ENCODE peak calls at places on chromosomes 16 and 17, in nine cellular contexts. K, Z, A, P, V, M, L, F and U are unnamed samples.

GRCh38 chr17:9256944-9257629 is 235.8 kb downstream of the NTN1 start:
- DNase-seq in K (no peak), Z (no peak), A (no peak), P (no peak), V (no peak), M (no peak), L (no peak), F (no peak), U (no peak)

GRCh38 chr17:27329146-27329805 is 35.4 kb downstream of the WSB1 start:
- DNase-seq in K (no peak), Z (no peak), A (no peak), P (no peak), V (no peak), M (no peak), L (peak; percentile 27), F (no peak), U (no peak)

GRCh38 chr17:33968350-33969044 is 286.6 kb upstream of the CCL2 start:
- DNase-seq in K (no peak), Z (no peak), A (no peak), P (no peak), V (no peak), M (no peak), L (peak; percentile 50), F (peak; percentile 83), U (no peak)

GRCh38 chr17:32689348-32689747 is 187.6 kb downstream of the MYO1D start:
- DNase-seq in K (no peak), Z (no peak), A (no peak), P (no peak), V (no peak), M (no peak), L (no peak), F (no peak), U (no peak)

GRCh38 chr16:84319146-84319760 is 24.6 kb downstream of the WFDC1 start:
- DNase-seq in K (no peak), Z (no peak), A (no peak), P (peak; percentile 26), V (no peak), M (no peak), L (no peak), F (no peak), U (no peak)

GRCh38 chr16:24634919-24635318 is 94.5 kb upstream of the TNRC6A start:
- DNase-seq in K (no peak), Z (no peak), A (no peak), P (no peak), V (no peak), M (no peak), L (no peak), F (no peak), U (no peak)

GRCh38 chr17:57988301-57989010 is 402 bp upstream of the VEZF1 start:
- DNase-seq in K (peak; percentile 74), Z (peak; percentile 68), A (peak; percentile 70), P (peak; percentile 91), V (peak; percentile 75), M (peak; percentile 77), L (peak; percentile 82), F (no peak), U (peak; percentile 75)

GRCh38 chr17:74197801-74198200 is 5.7 kb upstream of the RPL38 start:
- DNase-seq in K (no peak), Z (no peak), A (no peak), P (no peak), V (no peak), M (no peak), L (no peak), F (no peak), U (no peak)

GRCh38 chr16:4334724-4335495 is 16.2 kb downstream of the PAM16 start:
- DNase-seq in K (no peak), Z (no peak), A (no peak), P (peak; percentile 49), V (no peak), M (no peak), L (peak; percentile 36), F (no peak), U (no peak)

GRCh38 chr16:89491974-89492687 is 1.8 kb upstream of the ANKRD11 start:
- DNase-seq in K (no peak), Z (no peak), A (no peak), P (no peak), V (no peak), M (no peak), L (no peak), F (no peak), U (no peak)

GRCh38 chr17:77385750-77386501 is 245.2 kb downstream of the SEC14L1 start:
- DNase-seq in K (peak; percentile 54), Z (no peak), A (no peak), P (peak; percentile 73), V (peak; percentile 55), M (no peak), L (no peak), F (no peak), U (no peak)

GRCh38 chr16:66899945-66900688 is 18.6 kb downstream of the CDH16 start:
- DNase-seq in K (peak; percentile 86), Z (peak; percentile 87), A (peak; percentile 83), P (peak; percentile 90), V (peak; percentile 93), M (peak; percentile 64), L (no peak), F (no peak), U (no peak)

GRCh38 chr16:19382887-19383816 is 34.5 kb upstream of the TMC5 start:
- DNase-seq in K (no peak), Z (peak; percentile 44), A (no peak), P (no peak), V (no peak), M (no peak), L (no peak), F (no peak), U (peak; percentile 84)

GRCh38 chr16:31354394-31355291 is at the start of gene ITGAX:
- DNase-seq in K (peak; percentile 45), Z (peak; percentile 49), A (peak; percentile 46), P (peak; percentile 74), V (peak; percentile 25), M (peak; percentile 72), L (peak; percentile 45), F (peak; percentile 70), U (peak; percentile 77)

GRCh38 chr16:49638696-49639629 is 216.9 kb downstream of the ZNF423 start:
- DNase-seq in K (peak; percentile 22), Z (no peak), A (peak; percentile 46), P (peak; percentile 79), V (no peak), M (no peak), L (no peak), F (no peak), U (no peak)

DNA sequence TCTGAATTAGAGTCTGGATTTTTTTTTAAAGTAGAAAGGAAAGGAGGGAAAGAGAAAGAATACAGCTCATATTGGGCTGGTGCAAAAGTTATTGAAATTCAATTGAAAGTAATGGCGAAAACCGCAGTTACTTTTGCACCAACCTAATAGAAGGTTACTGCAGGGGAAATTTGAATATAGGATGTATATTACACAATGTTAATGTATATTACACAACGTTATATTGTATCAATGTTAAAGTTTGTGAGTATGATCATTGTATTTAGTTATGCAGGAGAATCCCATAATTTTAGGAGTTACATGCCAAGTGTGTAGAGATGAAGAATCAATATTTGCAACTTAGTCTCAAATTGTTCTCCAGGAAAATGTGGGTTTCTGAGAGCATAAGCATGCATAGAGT is 2.5 kb upstream of the CSNK2A2 start:
- DNase-seq in K (no peak), Z (no peak), A (no peak), P (no peak), V (no peak), M (no peak), L (no peak), F (no peak), U (no peak)
- H3K4me1 ChIP-seq in K (no peaks in the 10 kb centered on the region), Z (peaks cover 24% of the 10 kb centered on the region), A (peaks cover 15% of the 10 kb centered on the region), P (peaks cover 14% of the 10 kb centered on the region), V (no peaks in the 10 kb centered on the region), M (no peaks in the 10 kb centered on the region), L (no peaks in the 10 kb centered on the region), F (peaks cover 4% of the 10 kb centered on the region), U (peaks cover 18% of the 10 kb centered on the region)

DNA sequence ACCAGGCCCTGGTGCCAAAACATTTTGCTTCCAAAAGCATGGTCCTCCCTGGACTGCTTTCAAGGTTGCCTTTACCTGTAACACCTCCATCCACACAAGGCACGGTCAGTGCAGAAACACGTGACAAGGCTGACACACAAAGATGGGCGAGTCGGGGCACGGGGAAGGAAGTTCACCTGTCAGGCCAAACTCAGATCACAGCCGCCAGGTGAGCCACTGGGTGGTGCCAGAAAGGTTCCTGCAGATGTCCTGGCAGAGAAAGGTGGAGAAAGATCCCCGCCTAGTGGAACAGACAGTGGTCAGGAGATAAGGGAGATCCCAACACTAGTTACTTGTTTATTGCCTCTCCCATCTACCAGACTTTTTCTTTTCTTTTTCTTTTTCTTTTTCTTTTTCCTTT is 155.3 kb downstream of the AIPL1 start:
- DNase-seq in K (no peak), Z (no peak), A (no peak), P (no peak), V (no peak), M (no peak), L (peak; percentile 94), F (no peak), U (no peak)
- TF ChIP-seq CTCF in K (no peak), Z (no peak), A (no peak), P (no peak), V (no peak), M (no peak), L (peak; percentile 90), F (no peak), U (no peak)

GRCh38 chr17:1766382-1767135 is 4.7 kb downstream of the SERPINF1 start:
- DNase-seq in K (no peak), Z (no peak), A (no peak), P (peak; percentile 61), V (no peak), M (no peak), L (peak; percentile 67), F (no peak), U (no peak)

GRCh38 chr17:1769826-1770477 is 8.1 kb downstream of the SERPINF1 start:
- DNase-seq in K (no peak), Z (no peak), A (no peak), P (no peak), V (no peak), M (no peak), L (peak; percentile 88), F (no peak), U (peak; percentile 50)

GRCh38 chr17:1765576-1765975 is 3.7 kb downstream of the SERPINF1 start:
- DNase-seq in K (no peak), Z (no peak), A (no peak), P (no peak), V (no peak), M (no peak), L (no peak), F (no peak), U (no peak)

GRCh38 chr17:1764274-1764673 is 2.4 kb downstream of the SERPINF1 start:
- DNase-seq in K (peak; percentile 45), Z (peak; percentile 66), A (peak; percentile 66), P (peak; percentile 89), V (peak; percentile 80), M (no peak), L (no peak), F (no peak), U (peak; percentile 67)

GRCh38 chr17:1767358-1767757 is 5.5 kb downstream of the SERPINF1 start:
- DNase-seq in K (no peak), Z (no peak), A (no peak), P (peak; percentile 88), V (no peak), M (no peak), L (no peak), F (no peak), U (no peak)
- H3K4me1 ChIP-seq in K (no peaks in the 10 kb centered on the region), Z (peaks cover 54% of the 10 kb centered on the region), A (peaks cover 10% of the 10 kb centered on the region), P (peaks cover 56% of the 10 kb centered on the region), V (peaks cover 5% of the 10 kb centered on the region), M (no peaks in the 10 kb centered on the region), L (peaks cover 6% of the 10 kb centered on the region), F (peaks cover 24% of the 10 kb centered on the region), U (peaks cover 29% of the 10 kb centered on the region)

DNA sequence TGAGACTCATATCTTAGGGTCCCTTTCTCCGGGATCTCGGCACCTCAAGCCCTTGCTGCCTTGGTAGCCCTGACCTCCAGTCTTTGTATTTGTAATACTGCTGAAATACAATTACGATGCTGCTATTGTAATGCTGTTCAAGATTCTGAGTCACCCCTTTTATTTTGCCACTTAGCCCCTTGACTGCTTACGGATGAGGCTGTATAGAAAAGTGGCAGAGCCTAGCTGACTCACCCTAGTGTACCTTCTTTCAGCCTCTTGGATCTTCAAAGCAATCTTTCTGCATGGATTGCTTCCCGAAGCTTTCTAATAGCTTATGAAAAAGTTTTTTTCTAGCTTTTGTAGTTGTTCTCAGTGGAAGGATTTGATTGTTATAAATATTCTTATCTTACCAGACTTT is 187.9 kb downstream of the KCNJ2 start:
- DNase-seq in K (no peak), Z (no peak), A (no peak), P (no peak), V (no peak), M (no peak), L (no peak), F (no peak), U (no peak)
- TF ChIP-seq CTCF in K (no peak), Z (no peak), A (no peak), P (no peak), V (no peak), M (no peak), L (no peak), F (no peak), U (no peak)